ENCODE peak calls at places on chromosomes 16 and 17, in five cellular contexts. I is IMR-90, C is H9, S is H1, D is neuronal stem cell. B is an unnamed sample. For H3K79me1, the result is how much of the 10 kb centered on the place peaks cover.

GRCh38 chr17:44844390-44844830 is 3.3 kb upstream of the HIGD1B start:
- DNase-seq in S (no peak), D (no peak), I (peak), C (no peak), B (no peak)

GRCh38 chr16:15618392-15618791 is 24.6 kb downstream of the MARF1 start:
- DNase-seq in S (no peak), C (no peak), I (peak), D (no peak), B (no peak)

GRCh38 chr17:48051706-48052486 is 3.7 kb downstream of the NFE2L1 start:
- DNase-seq in I (peak), C (no peak), D (no peak), S (no peak), B (peak)

GRCh38 chr16:89409161-89409711 is 81.1 kb downstream of the ANKRD11 start:
- DNase-seq in D (no peak), C (no peak), S (no peak), I (peak), B (no peak)

GRCh38 chr17:74513987-74514631 is 17.2 kb downstream of the CD300LB start:
- DNase-seq in D (peak), S (peak), I (peak), C (peak), B (peak)

GRCh38 chr16:87145181-87146176 is 171.7 kb downstream of the C16orf95 start:
- DNase-seq in I (peak), D (no peak), S (no peak), C (no peak), B (no peak)

GRCh38 chr17:35432176-35433074 is at the start of gene SLFN12:
- DNase-seq in D (peak), I (peak), C (peak), S (peak), B (peak)

GRCh38 chr16:68131813-68132706 is 46.9 kb downstream of the NFATC3 start:
- DNase-seq in S (no peak), I (no peak), C (no peak), D (no peak), B (no peak)

GRCh38 chr17:13346081-13346533 is 255.6 kb downstream of the HS3ST3A1 start:
- DNase-seq in C (peak), S (no peak), D (no peak), I (peak), B (no peak)

GRCh38 chr17:35895602-35896001 is 15.4 kb upstream of the CCL5 start:
- DNase-seq in C (no peak), I (peak), D (no peak), S (no peak), B (peak)

GRCh38 chr17:39104046-39104445 is 47.4 kb downstream of the PLXDC1 start:
- DNase-seq in I (peak), D (no peak), S (no peak), C (no peak), B (no peak)

GRCh38 chr17:15981208-15981607 is 18.3 kb downstream of the ZSWIM7 start:
- DNase-seq in C (no peak), S (no peak), I (no peak), D (no peak), B (no peak)

GRCh38 chr16:58515871-58516767 is 802 bp downstream of the SETD6 start:
- DNase-seq in S (peak), D (no peak), C (peak), I (no peak), B (peak)

GRCh38 chr17:58747674-58748073 is 8.0 kb upstream of the PPM1E start:
- DNase-seq in D (no peak), C (no peak), I (no peak), S (no peak), B (no peak)

GRCh38 chr16:47644166-47644565 is 183.0 kb downstream of the PHKB start:
- DNase-seq in C (no peak), S (no peak), I (peak), D (no peak), B (no peak)

GRCh38 chr17:69551212-69552010 is 136.9 kb downstream of the MAP2K6 start:
- DNase-seq in D (no peak), I (peak), C (no peak), S (no peak), B (peak)

GRCh38 chr16:578870-579405 is 9.2 kb downstream of the PIGQ start:
- DNase-seq in S (peak), C (peak), D (peak), I (peak), B (peak)

GRCh38 chr16:8892101-8892575 is 10.0 kb downstream of the LITAFD start:
- DNase-seq in D (no peak), S (no peak), C (no peak), I (no peak), B (no peak)

GRCh38 chr17:65163990-65164495 is 26.9 kb downstream of the RGS9 start:
- DNase-seq in C (peak), S (no peak), D (no peak), I (peak), B (peak)

GRCh38 chr17:31496601-31497000 is 105.1 kb downstream of the RAB11FIP4 start:
- DNase-seq in I (no peak), C (no peak), S (no peak), D (no peak), B (no peak)

GRCh38 chr17:78313735-78314648 is 45.9 kb downstream of the SOCS3 start:
- DNase-seq in D (no peak), C (peak), S (peak), I (peak), B (peak)

GRCh38 chr17:37493249-37494027 is 3.7 kb downstream of the DUSP14 start:
- DNase-seq in S (no peak), C (no peak), I (peak), D (no peak), B (peak)

GRCh38 chr16:21088646-21089538 is 61.8 kb downstream of the DNAH3 start:
- DNase-seq in S (no peak), D (no peak), I (peak), C (no peak), B (no peak)

GRCh38 chr17:78997231-78997741 is 12.3 kb downstream of the CANT1 start:
- DNase-seq in C (no peak), D (no peak), I (no peak), S (no peak), B (no peak)

GRCh38 chr17:7857724-7858486 is at the start of gene CYB5D1:
- DNase-seq in C (peak), D (peak), S (peak), I (peak), B (peak)

GRCh38 chr17:75077490-75078096 is 10.2 kb upstream of the SLC16A5 start:
- DNase-seq in C (peak), I (no peak), D (no peak), S (no peak), B (peak)

GRCh38 chr16:73054131-73054496 is 6.2 kb upstream of the ZFHX3 start:
- DNase-seq in I (no peak), C (no peak), D (no peak), S (no peak), B (no peak)

GRCh38 chr17:80251966-80252365 is 8.7 kb upstream of the RNF213 start:
- DNase-seq in I (no peak), S (no peak), D (no peak), C (no peak), B (no peak)
- H3K79me1 ChIP-seq in I (under half), S (under half), D (under half), C (under half), B (under half)

GRCh38 chr16:70676571-70677498 is 9.0 kb downstream of the MTSS2 start:
- DNase-seq in D (no peak), C (no peak), S (no peak), I (no peak), B (no peak)
- H3K79me1 ChIP-seq in D (under half), C (under half), S (under half), I (under half), B (under half)

GRCh38 chr17:81286491-81287145 is 8.5 kb downstream of the SLC38A10 start:
- DNase-seq in S (no peak), I (no peak), C (no peak), D (no peak), B (no peak)
- H3K79me1 ChIP-seq in S (under half), I (under half), C (under half), D (under half), B (under half)

GRCh38 chr17:1557355-1558095 is 5.1 kb downstream of the PITPNA start:
- DNase-seq in C (no peak), S (no peak), I (peak), D (no peak), B (peak)

GRCh38 chr17:1553354-1554266 is 9.0 kb downstream of the PITPNA start:
- DNase-seq in S (no peak), C (no peak), D (no peak), I (no peak), B (no peak)

GRCh38 chr17:1554751-1555617 is 7.6 kb downstream of the PITPNA start:
- DNase-seq in C (no peak), I (no peak), D (no peak), S (no peak), B (no peak)

GRCh38 chr17:1558401-1558800 is 4.2 kb downstream of the PITPNA start:
- DNase-seq in C (no peak), D (no peak), S (no peak), I (no peak), B (no peak)

GRCh38 chr17:1555618-1556471 is 6.7 kb downstream of the PITPNA start:
- DNase-seq in I (no peak), S (no peak), C (no peak), D (no peak), B (no peak)
- H3K79me1 ChIP-seq in I (under half), S (under half), C (under half), D (under half), B (under half)

GRCh38 chr16:2499454-2499853 is 14.3 kb upstream of the ATP6V0C start:
- DNase-seq in C (no peak), S (no peak), I (no peak), D (no peak), B (no peak)
- H3K79me1 ChIP-seq in C (under half), S (under half), I (under half), D (under half), B (under half)

GRCh38 chr17:17732444-17732843 is 51.2 kb downstream of the RAI1 start:
- DNase-seq in S (no peak), I (no peak), C (no peak), D (no peak), B (no peak)

GRCh38 chr17:17732892-17733670 is 51.8 kb downstream of the RAI1 start:
- DNase-seq in S (no peak), C (no peak), I (peak), D (no peak), B (no peak)

GRCh38 chr17:17728550-17729251 is 47.4 kb downstream of the RAI1 start:
- DNase-seq in S (no peak), I (no peak), D (no peak), C (no peak), B (no peak)

GRCh38 chr17:17729620-17730249 is 48.5 kb downstream of the RAI1 start:
- DNase-seq in S (peak), D (no peak), C (peak), I (no peak), B (peak)

DNA sequence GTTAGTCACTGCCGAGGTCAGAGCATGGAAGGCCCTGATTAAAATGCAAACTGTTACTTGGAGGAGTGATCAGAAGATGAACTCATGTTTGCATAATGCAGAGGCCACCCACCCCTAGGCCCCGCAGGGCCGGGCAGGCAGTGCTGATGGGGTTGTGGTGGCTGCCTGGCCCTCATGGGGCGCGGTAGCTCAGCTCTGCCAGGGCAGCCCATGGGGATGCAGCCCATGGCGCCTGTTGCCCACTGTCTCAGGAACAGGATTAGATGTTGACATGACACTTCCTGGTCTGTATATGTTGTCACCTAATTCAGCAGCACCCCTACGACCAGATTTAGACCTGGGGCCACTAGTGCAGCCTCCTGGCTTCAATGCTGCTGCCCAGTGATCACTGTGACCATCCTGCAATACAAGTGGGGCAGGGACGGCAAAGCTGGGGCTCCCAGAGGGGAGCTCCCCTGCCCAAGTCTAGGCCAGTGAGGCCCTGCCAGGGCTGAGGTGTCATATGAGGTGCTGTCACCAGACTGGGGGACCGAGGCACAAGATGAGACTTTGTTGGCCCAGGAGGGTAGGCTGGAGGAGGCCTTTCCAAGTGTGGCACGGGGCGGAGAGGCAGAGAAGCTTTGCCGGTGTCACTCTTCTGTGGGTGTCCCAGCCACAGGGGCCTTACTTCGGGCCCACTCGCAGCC is 49.1 kb downstream of the RAI1 start:
- DNase-seq in I (no peak), C (no peak), D (no peak), S (no peak), B (no peak)
- H3K79me1 ChIP-seq in I (under half), C (under half), D (under half), S (under half), B (under half)

DNA sequence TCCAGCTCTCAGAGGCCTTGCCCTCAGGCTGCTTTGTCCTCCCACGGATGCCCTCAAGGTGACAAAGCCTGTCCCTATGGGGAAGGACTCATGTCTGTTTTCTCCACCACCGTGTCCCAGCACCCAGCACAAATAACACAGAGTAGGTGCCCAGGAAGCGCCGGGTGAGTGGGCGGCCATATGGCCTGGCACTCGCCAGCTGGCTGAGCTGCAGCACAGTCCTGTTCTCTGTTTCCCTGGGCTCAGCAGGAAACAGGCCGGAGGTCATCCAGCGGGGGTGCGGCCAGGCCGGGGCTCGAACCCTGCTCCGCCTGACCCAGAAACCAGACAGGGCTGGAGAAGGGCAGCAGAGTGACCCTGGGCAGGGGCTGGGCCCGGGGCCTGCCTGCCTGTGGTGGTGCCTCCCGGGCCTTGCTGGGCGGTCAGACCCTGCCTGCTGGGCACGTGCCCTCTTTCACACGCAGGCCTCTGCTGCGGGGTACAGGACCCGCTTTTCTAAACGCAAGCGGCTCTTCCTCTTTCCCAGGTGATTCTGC is 139.0 kb upstream of the CIBAR2 start:
- DNase-seq in D (no peak), I (no peak), S (no peak), C (no peak), B (no peak)
- H3K79me1 ChIP-seq in D (under half), I (under half), S (under half), C (under half), B (under half)

DNA sequence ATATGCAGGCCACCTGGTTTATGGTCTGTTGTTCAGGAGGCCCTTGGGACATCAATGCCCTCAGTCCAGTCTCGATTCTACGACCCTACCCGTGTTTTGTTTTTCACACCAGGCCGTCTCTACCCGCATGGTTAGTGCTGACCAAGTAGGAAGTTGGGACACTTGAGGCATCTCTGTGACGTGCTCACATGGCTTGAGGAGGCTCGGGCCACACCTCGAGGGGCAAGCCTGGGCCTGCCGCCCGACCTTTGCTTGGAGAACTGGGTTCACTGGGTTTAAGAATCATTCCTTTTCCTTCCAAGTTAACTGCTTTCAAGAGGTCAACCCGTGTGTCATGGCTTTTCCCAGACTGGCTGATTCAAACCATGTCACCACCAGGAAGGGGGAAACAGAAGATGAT is 86.8 kb downstream of the CMIP start:
- DNase-seq in I (no peak), C (no peak), S (no peak), D (no peak), B (peak)
- H3K79me1 ChIP-seq in I (under half), C (under half), S (under half), D (under half), B (under half)